ENCODE peak calls at places on chromosomes 7 and 10, in nine cellular contexts. One of them, this sample, is unnamed.

GRCh38 chr10:122034149-122034756 is 45.3 kb downstream of the TACC2 start:
- DNase-seq in astrocyte: peak
- DNase-seq in Peyer's patch: no peak
- DNase-seq in suprapubic skin: no peak
- DNase-seq in GM20000: no peak
- DNase-seq in IMR-90: peak
- DNase-seq in endothelial cell: no peak
- DNase-seq in nephron progenitor cell: no peak
- DNase-seq in gastrocnemius medialis: peak
- DNase-seq in this sample: peak

GRCh38 chr7:151818674-151819519 is 58.0 kb downstream of the PRKAG2 start:
- DNase-seq in astrocyte: no peak
- DNase-seq in Peyer's patch: no peak
- DNase-seq in IMR-90: no peak
- DNase-seq in GM20000: no peak
- DNase-seq in endothelial cell: no peak
- DNase-seq in nephron progenitor cell: no peak
- DNase-seq in suprapubic skin: no peak
- DNase-seq in gastrocnemius medialis: no peak
- DNase-seq in this sample: no peak

GRCh38 chr10:83122336-83122735 is 1017.0 kb upstream of the GHITM start:
- DNase-seq in nephron progenitor cell: no peak
- DNase-seq in gastrocnemius medialis: no peak
- DNase-seq in endothelial cell: no peak
- DNase-seq in suprapubic skin: no peak
- DNase-seq in GM20000: no peak
- DNase-seq in Peyer's patch: no peak
- DNase-seq in IMR-90: no peak
- DNase-seq in astrocyte: peak
- DNase-seq in this sample: no peak

GRCh38 chr10:2202401-2202800 is 465.1 kb upstream of the ADARB2 start:
- DNase-seq in nephron progenitor cell: peak
- DNase-seq in suprapubic skin: no peak
- DNase-seq in endothelial cell: no peak
- DNase-seq in IMR-90: no peak
- DNase-seq in gastrocnemius medialis: no peak
- DNase-seq in GM20000: no peak
- DNase-seq in astrocyte: peak
- DNase-seq in Peyer's patch: no peak
- DNase-seq in this sample: no peak

GRCh38 chr7:66099551-66100407 is 14.9 kb upstream of the CRCP start:
- DNase-seq in suprapubic skin: peak
- DNase-seq in endothelial cell: peak
- DNase-seq in astrocyte: peak
- DNase-seq in IMR-90: peak
- DNase-seq in gastrocnemius medialis: peak
- DNase-seq in GM20000: no peak
- DNase-seq in nephron progenitor cell: peak
- DNase-seq in Peyer's patch: peak
- DNase-seq in this sample: peak

GRCh38 chr7:31764457-31764856 is 77.4 kb downstream of the PPP1R17 start:
- DNase-seq in Peyer's patch: no peak
- DNase-seq in gastrocnemius medialis: no peak
- DNase-seq in astrocyte: no peak
- DNase-seq in GM20000: no peak
- DNase-seq in IMR-90: no peak
- DNase-seq in nephron progenitor cell: no peak
- DNase-seq in endothelial cell: no peak
- DNase-seq in suprapubic skin: no peak
- DNase-seq in this sample: no peak

GRCh38 chr7:158325530-158326381 is 261.9 kb downstream of the PTPRN2 start:
- DNase-seq in astrocyte: peak
- DNase-seq in suprapubic skin: no peak
- DNase-seq in nephron progenitor cell: peak
- DNase-seq in endothelial cell: no peak
- DNase-seq in GM20000: no peak
- DNase-seq in IMR-90: no peak
- DNase-seq in Peyer's patch: no peak
- DNase-seq in gastrocnemius medialis: no peak
- DNase-seq in this sample: no peak

GRCh38 chr10:28215930-28216329 is 86.9 kb downstream of the MPP7 start:
- DNase-seq in Peyer's patch: peak
- DNase-seq in nephron progenitor cell: no peak
- DNase-seq in GM20000: no peak
- DNase-seq in endothelial cell: no peak
- DNase-seq in IMR-90: no peak
- DNase-seq in suprapubic skin: no peak
- DNase-seq in gastrocnemius medialis: no peak
- DNase-seq in astrocyte: no peak
- DNase-seq in this sample: no peak

GRCh38 chr7:143410523-143411004 is 1.9 kb upstream of the EPHA1 start:
- DNase-seq in gastrocnemius medialis: no peak
- DNase-seq in nephron progenitor cell: no peak
- DNase-seq in IMR-90: peak
- DNase-seq in astrocyte: peak
- DNase-seq in GM20000: no peak
- DNase-seq in Peyer's patch: no peak
- DNase-seq in endothelial cell: no peak
- DNase-seq in suprapubic skin: no peak
- DNase-seq in this sample: no peak

GRCh38 chr7:91912500-91912899 is 28.2 kb upstream of the AKAP9 start:
- DNase-seq in GM20000: no peak
- DNase-seq in suprapubic skin: no peak
- DNase-seq in nephron progenitor cell: no peak
- DNase-seq in endothelial cell: no peak
- DNase-seq in astrocyte: peak
- DNase-seq in IMR-90: peak
- DNase-seq in gastrocnemius medialis: no peak
- DNase-seq in Peyer's patch: no peak
- DNase-seq in this sample: peak

GRCh38 chr10:31952066-31952465 is 23.4 kb upstream of the ARHGAP12 start:
- DNase-seq in suprapubic skin: no peak
- DNase-seq in GM20000: no peak
- DNase-seq in astrocyte: no peak
- DNase-seq in Peyer's patch: no peak
- DNase-seq in IMR-90: no peak
- DNase-seq in nephron progenitor cell: no peak
- DNase-seq in gastrocnemius medialis: no peak
- DNase-seq in endothelial cell: no peak
- DNase-seq in this sample: no peak

GRCh38 chr7:151895008-151895661 is 18.2 kb upstream of the PRKAG2 start:
- DNase-seq in suprapubic skin: no peak
- DNase-seq in astrocyte: no peak
- DNase-seq in IMR-90: no peak
- DNase-seq in Peyer's patch: no peak
- DNase-seq in GM20000: no peak
- DNase-seq in nephron progenitor cell: no peak
- DNase-seq in gastrocnemius medialis: no peak
- DNase-seq in endothelial cell: no peak
- DNase-seq in this sample: no peak

GRCh38 chr10:6878067-6878412 is 298.0 kb upstream of the PRKCQ start:
- DNase-seq in gastrocnemius medialis: no peak
- DNase-seq in astrocyte: peak
- DNase-seq in suprapubic skin: no peak
- DNase-seq in endothelial cell: no peak
- DNase-seq in GM20000: no peak
- DNase-seq in nephron progenitor cell: no peak
- DNase-seq in Peyer's patch: no peak
- DNase-seq in IMR-90: no peak
- DNase-seq in this sample: no peak

GRCh38 chr7:1289681-1290261 is 57.1 kb downstream of the UNCX start:
- DNase-seq in suprapubic skin: no peak
- DNase-seq in nephron progenitor cell: peak
- DNase-seq in endothelial cell: no peak
- DNase-seq in gastrocnemius medialis: no peak
- DNase-seq in astrocyte: peak
- DNase-seq in Peyer's patch: no peak
- DNase-seq in GM20000: no peak
- DNase-seq in IMR-90: no peak
- DNase-seq in this sample: no peak

GRCh38 chr10:77005901-77006300 is 631.7 kb downstream of the KCNMA1 start:
- DNase-seq in GM20000: no peak
- DNase-seq in IMR-90: no peak
- DNase-seq in Peyer's patch: no peak
- DNase-seq in gastrocnemius medialis: no peak
- DNase-seq in nephron progenitor cell: no peak
- DNase-seq in astrocyte: no peak
- DNase-seq in suprapubic skin: no peak
- DNase-seq in endothelial cell: no peak
- DNase-seq in this sample: no peak

GRCh38 chr7:24383055-24383454 is 99.1 kb downstream of the NPY start:
- DNase-seq in GM20000: no peak
- DNase-seq in astrocyte: no peak
- DNase-seq in nephron progenitor cell: no peak
- DNase-seq in IMR-90: no peak
- DNase-seq in gastrocnemius medialis: no peak
- DNase-seq in Peyer's patch: no peak
- DNase-seq in endothelial cell: no peak
- DNase-seq in suprapubic skin: no peak
- DNase-seq in this sample: no peak

GRCh38 chr7:24378871-24379608 is 95.0 kb downstream of the NPY start:
- DNase-seq in astrocyte: peak
- DNase-seq in Peyer's patch: no peak
- DNase-seq in GM20000: no peak
- DNase-seq in IMR-90: peak
- DNase-seq in nephron progenitor cell: no peak
- DNase-seq in suprapubic skin: no peak
- DNase-seq in endothelial cell: no peak
- DNase-seq in gastrocnemius medialis: no peak
- DNase-seq in this sample: peak

GRCh38 chr7:24384362-24385030 is 100.5 kb downstream of the NPY start:
- DNase-seq in nephron progenitor cell: no peak
- DNase-seq in endothelial cell: no peak
- DNase-seq in Peyer's patch: no peak
- DNase-seq in GM20000: no peak
- DNase-seq in astrocyte: no peak
- DNase-seq in gastrocnemius medialis: no peak
- DNase-seq in suprapubic skin: no peak
- DNase-seq in IMR-90: no peak
- DNase-seq in this sample: no peak

DNA sequence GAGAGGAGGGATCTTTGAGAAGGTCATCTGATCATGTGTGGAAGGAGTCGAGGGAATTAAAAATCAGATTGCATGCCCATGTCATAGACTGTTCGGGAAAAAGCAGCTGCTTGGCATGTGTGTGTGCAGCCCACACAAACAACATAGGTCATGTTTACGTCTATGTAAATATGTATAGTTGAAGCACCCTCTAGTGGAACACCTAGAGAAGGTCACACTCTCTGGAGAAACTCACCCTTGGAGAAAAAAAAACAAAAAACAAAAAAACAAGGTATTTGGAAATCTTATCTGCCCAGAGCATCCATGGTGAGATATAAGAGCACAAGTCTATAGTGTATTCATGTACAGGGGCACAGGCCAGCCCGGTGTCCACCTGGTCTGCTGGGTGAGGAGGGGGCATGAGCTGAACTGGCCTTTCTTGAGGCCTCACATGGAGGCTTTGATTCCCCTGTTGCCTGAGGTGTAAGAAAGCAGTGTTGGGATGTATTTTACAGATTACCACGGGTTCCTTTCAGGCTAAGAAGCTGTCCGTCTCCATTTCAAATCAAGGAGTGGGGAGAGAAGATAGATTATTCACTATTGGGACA is 98.0 kb downstream of the NPY start:
- DNase-seq in Peyer's patch: no peak
- DNase-seq in endothelial cell: no peak
- DNase-seq in astrocyte: peak
- DNase-seq in suprapubic skin: no peak
- DNase-seq in GM20000: peak
- DNase-seq in gastrocnemius medialis: no peak
- DNase-seq in nephron progenitor cell: no peak
- DNase-seq in IMR-90: no peak
- DNase-seq in this sample: peak
- TF ChIP-seq CTCF in Peyer's patch: no peak
- TF ChIP-seq CTCF in endothelial cell: peak
- TF ChIP-seq CTCF in astrocyte: peak
- TF ChIP-seq CTCF in suprapubic skin: no peak
- TF ChIP-seq CTCF in GM20000: peak
- TF ChIP-seq CTCF in gastrocnemius medialis: no peak
- TF ChIP-seq CTCF in nephron progenitor cell: peak
- TF ChIP-seq CTCF in IMR-90: peak
- TF ChIP-seq CTCF in this sample: peak

GRCh38 chr7:23357190-23358093 is 58.3 kb downstream of the MALSU1 start:
- DNase-seq in GM20000: peak
- DNase-seq in suprapubic skin: no peak
- DNase-seq in nephron progenitor cell: no peak
- DNase-seq in IMR-90: peak
- DNase-seq in gastrocnemius medialis: no peak
- DNase-seq in endothelial cell: no peak
- DNase-seq in Peyer's patch: no peak
- DNase-seq in astrocyte: peak
- DNase-seq in this sample: peak
- TF ChIP-seq CTCF in GM20000: no peak
- TF ChIP-seq CTCF in suprapubic skin: no peak
- TF ChIP-seq CTCF in nephron progenitor cell: no peak
- TF ChIP-seq CTCF in IMR-90: peak
- TF ChIP-seq CTCF in gastrocnemius medialis: no peak
- TF ChIP-seq CTCF in endothelial cell: peak
- TF ChIP-seq CTCF in Peyer's patch: no peak
- TF ChIP-seq CTCF in astrocyte: peak
- TF ChIP-seq CTCF in this sample: peak

DNA sequence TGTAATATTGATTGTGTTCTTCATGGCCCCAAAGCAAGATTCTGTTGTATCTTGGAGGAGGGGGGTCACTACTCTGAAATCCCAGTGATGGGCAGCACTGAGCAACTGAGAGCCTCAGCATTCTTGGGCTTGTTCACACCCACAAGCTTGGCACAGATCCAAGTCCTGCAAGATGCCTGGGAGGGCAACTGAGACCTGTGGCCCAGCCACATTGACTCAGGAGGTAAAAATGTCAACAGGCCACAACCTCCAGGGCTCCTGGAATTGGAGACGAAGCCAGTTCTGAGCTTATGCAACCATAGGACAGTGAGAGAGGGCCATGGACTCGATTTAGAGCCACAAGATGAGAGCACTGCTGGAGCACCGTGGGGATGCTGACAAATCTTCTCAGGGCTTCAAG is 3.1 kb upstream of the DOCK1 start:
- DNase-seq in endothelial cell: no peak
- DNase-seq in astrocyte: peak
- DNase-seq in nephron progenitor cell: no peak
- DNase-seq in Peyer's patch: no peak
- DNase-seq in GM20000: no peak
- DNase-seq in gastrocnemius medialis: no peak
- DNase-seq in suprapubic skin: no peak
- DNase-seq in IMR-90: peak
- DNase-seq in this sample: peak
- TF ChIP-seq CTCF in endothelial cell: no peak
- TF ChIP-seq CTCF in astrocyte: peak
- TF ChIP-seq CTCF in nephron progenitor cell: no peak
- TF ChIP-seq CTCF in Peyer's patch: no peak
- TF ChIP-seq CTCF in GM20000: no peak
- TF ChIP-seq CTCF in gastrocnemius medialis: no peak
- TF ChIP-seq CTCF in suprapubic skin: no peak
- TF ChIP-seq CTCF in IMR-90: peak
- TF ChIP-seq CTCF in this sample: peak

DNA sequence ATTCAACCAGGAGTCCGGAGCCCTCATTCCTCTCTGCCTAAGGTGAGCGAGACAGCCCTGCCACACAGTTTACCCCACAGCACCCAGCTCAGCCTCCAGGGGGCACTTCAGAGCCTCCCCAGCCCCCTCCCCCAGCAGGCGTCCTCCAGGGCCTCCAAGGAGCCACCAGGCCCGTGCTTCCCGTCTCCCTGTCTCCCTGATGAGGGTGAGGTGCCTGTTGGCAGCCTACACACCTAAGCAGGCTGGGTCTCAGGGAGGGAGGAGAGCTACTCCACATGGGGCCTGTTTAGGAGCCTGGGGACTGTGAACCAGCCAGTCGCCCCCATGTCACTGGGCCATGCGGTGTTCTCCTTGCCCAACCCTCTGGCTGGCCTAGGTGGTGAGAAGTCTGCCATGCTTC is 28.9 kb upstream of the TRIM8 start:
- DNase-seq in endothelial cell: peak
- DNase-seq in Peyer's patch: no peak
- DNase-seq in gastrocnemius medialis: peak
- DNase-seq in nephron progenitor cell: peak
- DNase-seq in GM20000: no peak
- DNase-seq in IMR-90: no peak
- DNase-seq in suprapubic skin: no peak
- DNase-seq in astrocyte: no peak
- DNase-seq in this sample: no peak
- TF ChIP-seq CTCF in endothelial cell: peak
- TF ChIP-seq CTCF in Peyer's patch: no peak
- TF ChIP-seq CTCF in gastrocnemius medialis: no peak
- TF ChIP-seq CTCF in nephron progenitor cell: peak
- TF ChIP-seq CTCF in GM20000: no peak
- TF ChIP-seq CTCF in IMR-90: peak
- TF ChIP-seq CTCF in suprapubic skin: no peak
- TF ChIP-seq CTCF in astrocyte: peak
- TF ChIP-seq CTCF in this sample: peak

This sample was measured in HFFc6.